ENCODE peak calls at places on chromosomes 1 and 21, in seven cellular contexts. S, I, N, A, T, X and F are unnamed samples.

GRCh38 chr1:198443374-198444233 is 96.9 kb downstream of the ATP6V1G3 start:
- DNase-seq in S (no peak), I (no peak), N (peak), A (peak), T (no peak), X (no peak), F (no peak)

GRCh38 chr1:207888647-207889046 is 22.3 kb downstream of the CD34 start:
- DNase-seq in S (no peak), I (no peak), N (peak), A (peak), T (no peak), X (no peak), F (no peak)

GRCh38 chr1:20216574-20216973 is 30.3 kb upstream of the PLA2G2C start:
- DNase-seq in S (no peak), I (no peak), N (no peak), A (peak), T (peak), X (no peak), F (no peak)

GRCh38 chr1:234956821-234957329 is 171.8 kb downstream of the TOMM20 start:
- DNase-seq in S (no peak), I (no peak), N (no peak), A (no peak), T (peak), X (no peak), F (no peak)

GRCh38 chr1:149977345-149977744 is 33.2 kb downstream of the OTUD7B start:
- DNase-seq in S (no peak), I (no peak), N (no peak), A (no peak), T (peak), X (no peak), F (no peak)

GRCh38 chr1:177975588-177976495 is 6.0 kb upstream of the SEC16B start:
- DNase-seq in S (no peak), I (no peak), N (peak), A (peak), T (no peak), X (no peak), F (no peak)

GRCh38 chr1:3192825-3193224 is 123.8 kb downstream of the PRDM16 start:
- DNase-seq in S (no peak), I (no peak), N (no peak), A (no peak), T (no peak), X (no peak), F (no peak)

GRCh38 chr1:118300808-118301207 is 115.8 kb upstream of the SPAG17 start:
- DNase-seq in S (no peak), I (no peak), N (no peak), A (no peak), T (no peak), X (no peak), F (no peak)

GRCh38 chr21:18517905-18518566 is 114.5 kb upstream of the TMPRSS15 start:
- DNase-seq in S (no peak), I (no peak), N (no peak), A (no peak), T (no peak), X (no peak), F (no peak)

GRCh38 chr1:66752000-66752592 is at the start of gene DYNLT5:
- DNase-seq in S (no peak), I (no peak), N (peak), A (peak), T (no peak), X (peak), F (no peak)

GRCh38 chr1:154938604-154939399 is 2.3 kb upstream of the PMVK start:
- DNase-seq in S (no peak), I (no peak), N (no peak), A (no peak), T (no peak), X (no peak), F (no peak)

GRCh38 chr1:184113251-184113650 is 61.7 kb downstream of the TSEN15 start:
- DNase-seq in S (no peak), I (no peak), N (no peak), A (no peak), T (no peak), X (no peak), F (no peak)

GRCh38 chr1:221494670-221495069 is 247.2 kb downstream of the DUSP10 start:
- DNase-seq in S (no peak), I (no peak), N (no peak), A (peak), T (no peak), X (no peak), F (no peak)

GRCh38 chr1:226344441-226345120 is 35.6 kb upstream of the LIN9 start:
- DNase-seq in S (no peak), I (no peak), N (no peak), A (no peak), T (no peak), X (no peak), F (no peak)